ENCODE peak calls at places on chromosomes 4 and X, in ten cellular contexts. One of them, this sample, is unnamed.

GRCh38 chr4:3791910-3792542 is 25.8 kb downstream of the ADRA2C start:
- DNase-seq in stomach: peak
- DNase-seq in activated gamma-delta T cell treated with anti-CD3 and anti-CD28 coated beads, Interleukin-2, amount 50 U/mL, for 16 hours: no peak
- DNase-seq in OCI-LY7: peak
- DNase-seq in transverse colon: peak
- DNase-seq in retina: peak
- DNase-seq in T1000: no peak
- DNase-seq in uterus: no peak
- DNase-seq in NCI-H2171 treated with DMSO at 0.1 percent for 48 hours: no peak
- DNase-seq in B cell: no peak
- DNase-seq in this sample: no peak

GRCh38 chrX:30275498-30275897 is 28.6 kb downstream of the MAGEB1 start:
- DNase-seq in stomach: no peak
- DNase-seq in activated gamma-delta T cell treated with anti-CD3 and anti-CD28 coated beads, Interleukin-2, amount 50 U/mL, for 16 hours: no peak
- DNase-seq in OCI-LY7: no peak
- DNase-seq in transverse colon: no peak
- DNase-seq in retina: no peak
- DNase-seq in T1000: no peak
- DNase-seq in uterus: no peak
- DNase-seq in NCI-H2171 treated with DMSO at 0.1 percent for 48 hours: no peak
- DNase-seq in B cell: no peak
- DNase-seq in this sample: no peak

GRCh38 chr4:184384810-184385557 is 89.4 kb downstream of the IRF2 start:
- DNase-seq in stomach: no peak
- DNase-seq in activated gamma-delta T cell treated with anti-CD3 and anti-CD28 coated beads, Interleukin-2, amount 50 U/mL, for 16 hours: no peak
- DNase-seq in OCI-LY7: peak
- DNase-seq in transverse colon: no peak
- DNase-seq in retina: no peak
- DNase-seq in T1000: no peak
- DNase-seq in uterus: no peak
- DNase-seq in NCI-H2171 treated with DMSO at 0.1 percent for 48 hours: no peak
- DNase-seq in B cell: no peak
- DNase-seq in this sample: no peak

GRCh38 chr4:55359397-55359916 is 13.4 kb downstream of the SRD5A3 start:
- DNase-seq in stomach: no peak
- DNase-seq in activated gamma-delta T cell treated with anti-CD3 and anti-CD28 coated beads, Interleukin-2, amount 50 U/mL, for 16 hours: no peak
- DNase-seq in OCI-LY7: no peak
- DNase-seq in transverse colon: no peak
- DNase-seq in retina: no peak
- DNase-seq in T1000: no peak
- DNase-seq in uterus: peak
- DNase-seq in NCI-H2171 treated with DMSO at 0.1 percent for 48 hours: no peak
- DNase-seq in B cell: no peak
- DNase-seq in this sample: no peak

GRCh38 chr4:101157415-101158135 is 189.8 kb downstream of the PPP3CA start:
- DNase-seq in stomach: no peak
- DNase-seq in activated gamma-delta T cell treated with anti-CD3 and anti-CD28 coated beads, Interleukin-2, amount 50 U/mL, for 16 hours: no peak
- DNase-seq in OCI-LY7: no peak
- DNase-seq in transverse colon: no peak
- DNase-seq in retina: no peak
- DNase-seq in T1000: no peak
- DNase-seq in uterus: no peak
- DNase-seq in NCI-H2171 treated with DMSO at 0.1 percent for 48 hours: no peak
- DNase-seq in B cell: no peak
- DNase-seq in this sample: no peak

GRCh38 chr4:82469776-82470345 is 39.5 kb downstream of the ENOPH1 start:
- DNase-seq in stomach: no peak
- DNase-seq in activated gamma-delta T cell treated with anti-CD3 and anti-CD28 coated beads, Interleukin-2, amount 50 U/mL, for 16 hours: no peak
- DNase-seq in OCI-LY7: no peak
- DNase-seq in transverse colon: no peak
- DNase-seq in retina: no peak
- DNase-seq in T1000: no peak
- DNase-seq in uterus: no peak
- DNase-seq in NCI-H2171 treated with DMSO at 0.1 percent for 48 hours: no peak
- DNase-seq in B cell: no peak
- DNase-seq in this sample: no peak

GRCh38 chr4:77582151-77582550 is 23.5 kb upstream of the CXCL13 start:
- DNase-seq in stomach: no peak
- DNase-seq in activated gamma-delta T cell treated with anti-CD3 and anti-CD28 coated beads, Interleukin-2, amount 50 U/mL, for 16 hours: no peak
- DNase-seq in OCI-LY7: no peak
- DNase-seq in transverse colon: no peak
- DNase-seq in retina: no peak
- DNase-seq in T1000: no peak
- DNase-seq in uterus: no peak
- DNase-seq in NCI-H2171 treated with DMSO at 0.1 percent for 48 hours: no peak
- DNase-seq in B cell: no peak
- DNase-seq in this sample: no peak

GRCh38 chr4:19472669-19473068 is 779.0 kb upstream of the SLIT2 start:
- DNase-seq in stomach: no peak
- DNase-seq in activated gamma-delta T cell treated with anti-CD3 and anti-CD28 coated beads, Interleukin-2, amount 50 U/mL, for 16 hours: no peak
- DNase-seq in OCI-LY7: no peak
- DNase-seq in transverse colon: no peak
- DNase-seq in retina: no peak
- DNase-seq in T1000: no peak
- DNase-seq in uterus: no peak
- DNase-seq in NCI-H2171 treated with DMSO at 0.1 percent for 48 hours: no peak
- DNase-seq in B cell: no peak
- DNase-seq in this sample: no peak

GRCh38 chrX:101658661-101659477 is 781 bp downstream of the ARMCX2 start:
- DNase-seq in stomach: peak
- DNase-seq in activated gamma-delta T cell treated with anti-CD3 and anti-CD28 coated beads, Interleukin-2, amount 50 U/mL, for 16 hours: peak
- DNase-seq in OCI-LY7: no peak
- DNase-seq in transverse colon: peak
- DNase-seq in retina: peak
- DNase-seq in T1000: peak
- DNase-seq in uterus: peak
- DNase-seq in NCI-H2171 treated with DMSO at 0.1 percent for 48 hours: peak
- DNase-seq in B cell: peak
- DNase-seq in this sample: peak

GRCh38 chrX:115719171-115719570 is 158.2 kb downstream of the PLS3 start:
- DNase-seq in stomach: no peak
- DNase-seq in activated gamma-delta T cell treated with anti-CD3 and anti-CD28 coated beads, Interleukin-2, amount 50 U/mL, for 16 hours: no peak
- DNase-seq in OCI-LY7: no peak
- DNase-seq in transverse colon: no peak
- DNase-seq in retina: no peak
- DNase-seq in T1000: no peak
- DNase-seq in uterus: no peak
- DNase-seq in NCI-H2171 treated with DMSO at 0.1 percent for 48 hours: no peak
- DNase-seq in B cell: no peak
- DNase-seq in this sample: no peak

GRCh38 chr4:173538903-173539445 is 8.9 kb upstream of the HAND2 start:
- DNase-seq in stomach: no peak
- DNase-seq in activated gamma-delta T cell treated with anti-CD3 and anti-CD28 coated beads, Interleukin-2, amount 50 U/mL, for 16 hours: no peak
- DNase-seq in OCI-LY7: no peak
- DNase-seq in transverse colon: no peak
- DNase-seq in retina: peak
- DNase-seq in T1000: no peak
- DNase-seq in uterus: no peak
- DNase-seq in NCI-H2171 treated with DMSO at 0.1 percent for 48 hours: no peak
- DNase-seq in B cell: no peak
- DNase-seq in this sample: no peak

GRCh38 chr4:40991908-40992307 is 222.4 kb downstream of the APBB2 start:
- DNase-seq in stomach: no peak
- DNase-seq in activated gamma-delta T cell treated with anti-CD3 and anti-CD28 coated beads, Interleukin-2, amount 50 U/mL, for 16 hours: no peak
- DNase-seq in OCI-LY7: peak
- DNase-seq in transverse colon: no peak
- DNase-seq in retina: no peak
- DNase-seq in T1000: no peak
- DNase-seq in uterus: no peak
- DNase-seq in NCI-H2171 treated with DMSO at 0.1 percent for 48 hours: no peak
- DNase-seq in B cell: no peak
- DNase-seq in this sample: no peak

GRCh38 chrX:119885554-119886428 is 9.9 kb upstream of the AKAP14 start:
- DNase-seq in stomach: no peak
- DNase-seq in activated gamma-delta T cell treated with anti-CD3 and anti-CD28 coated beads, Interleukin-2, amount 50 U/mL, for 16 hours: no peak
- DNase-seq in OCI-LY7: peak
- DNase-seq in transverse colon: no peak
- DNase-seq in retina: no peak
- DNase-seq in T1000: no peak
- DNase-seq in uterus: no peak
- DNase-seq in NCI-H2171 treated with DMSO at 0.1 percent for 48 hours: no peak
- DNase-seq in B cell: no peak
- DNase-seq in this sample: no peak

GRCh38 chr4:153449338-153449737 is 16.8 kb upstream of the TMEM131L start:
- DNase-seq in stomach: no peak
- DNase-seq in activated gamma-delta T cell treated with anti-CD3 and anti-CD28 coated beads, Interleukin-2, amount 50 U/mL, for 16 hours: no peak
- DNase-seq in OCI-LY7: no peak
- DNase-seq in transverse colon: no peak
- DNase-seq in retina: no peak
- DNase-seq in T1000: no peak
- DNase-seq in uterus: no peak
- DNase-seq in NCI-H2171 treated with DMSO at 0.1 percent for 48 hours: no peak
- DNase-seq in B cell: no peak
- DNase-seq in this sample: no peak

GRCh38 chr4:75930152-75930551 is 10.7 kb downstream of the NAAA start:
- DNase-seq in stomach: no peak
- DNase-seq in activated gamma-delta T cell treated with anti-CD3 and anti-CD28 coated beads, Interleukin-2, amount 50 U/mL, for 16 hours: no peak
- DNase-seq in OCI-LY7: no peak
- DNase-seq in transverse colon: no peak
- DNase-seq in retina: no peak
- DNase-seq in T1000: no peak
- DNase-seq in uterus: no peak
- DNase-seq in NCI-H2171 treated with DMSO at 0.1 percent for 48 hours: no peak
- DNase-seq in B cell: no peak
- DNase-seq in this sample: no peak

GRCh38 chr4:166153539-166153938 is 280.5 kb downstream of the TLL1 start:
- DNase-seq in stomach: no peak
- DNase-seq in activated gamma-delta T cell treated with anti-CD3 and anti-CD28 coated beads, Interleukin-2, amount 50 U/mL, for 16 hours: no peak
- DNase-seq in OCI-LY7: no peak
- DNase-seq in transverse colon: no peak
- DNase-seq in retina: peak
- DNase-seq in T1000: no peak
- DNase-seq in uterus: no peak
- DNase-seq in NCI-H2171 treated with DMSO at 0.1 percent for 48 hours: no peak
- DNase-seq in B cell: no peak
- DNase-seq in this sample: no peak